ENCODE peak calls at places on chromosomes 6 and 20, in four cellular contexts. One of them, this sample, is unnamed.

GRCh38 chr20:33993800-33994623 is at the start of gene RALY:
- DNase-seq in aorta: peak; percentile 96
- DNase-seq in AG10803: peak; percentile 79
- DNase-seq in IMR-90: peak; percentile 72
- DNase-seq in this sample: peak; percentile 64

GRCh38 chr6:56922645-56923044 is 32.3 kb upstream of the BEND6 start:
- DNase-seq in aorta: no peak
- DNase-seq in AG10803: no peak
- DNase-seq in IMR-90: no peak
- DNase-seq in this sample: no peak

GRCh38 chr6:32862725-32863124 is 8.7 kb downstream of the PSMB9 start:
- DNase-seq in aorta: no peak
- DNase-seq in AG10803: no peak
- DNase-seq in IMR-90: no peak
- DNase-seq in this sample: no peak

GRCh38 chr6:26044140-26045045 is 42.8 kb upstream of the HFE start:
- DNase-seq in aorta: no peak
- DNase-seq in AG10803: peak; percentile 29
- DNase-seq in IMR-90: peak; percentile 20
- DNase-seq in this sample: no peak

GRCh38 chr6:14550817-14551216 is 433.2 kb downstream of the CD83 start:
- DNase-seq in aorta: no peak
- DNase-seq in AG10803: peak; percentile 43
- DNase-seq in IMR-90: peak; percentile 17
- DNase-seq in this sample: no peak

GRCh38 chr6:119915971-119916370 is 566.4 kb upstream of the MAN1A1 start:
- DNase-seq in aorta: no peak
- DNase-seq in AG10803: no peak
- DNase-seq in IMR-90: no peak
- DNase-seq in this sample: no peak

GRCh38 chr20:46348231-46348803 is 40.0 kb upstream of the CDH22 start:
- DNase-seq in aorta: no peak
- DNase-seq in AG10803: peak; percentile 33
- DNase-seq in IMR-90: peak; percentile 22
- DNase-seq in this sample: no peak

GRCh38 chr20:14711681-14712080 is 374.3 kb upstream of the FLRT3 start:
- DNase-seq in aorta: no peak
- DNase-seq in AG10803: peak; percentile 1
- DNase-seq in IMR-90: no peak
- DNase-seq in this sample: no peak

GRCh38 chr6:22067127-22067526 is 229.7 kb downstream of the PRL start:
- DNase-seq in aorta: no peak
- DNase-seq in AG10803: no peak
- DNase-seq in IMR-90: no peak
- DNase-seq in this sample: no peak

GRCh38 chr20:50762435-50763201 is 31.2 kb downstream of the PARD6B start:
- DNase-seq in aorta: peak; percentile 85
- DNase-seq in AG10803: peak; percentile 67
- DNase-seq in IMR-90: peak; percentile 76
- DNase-seq in this sample: no peak
- H3K4me3 ChIP-seq in aorta: no peak overlapping the region
- H3K4me3 ChIP-seq in AG10803: no peak overlapping the region
- H3K4me3 ChIP-seq in IMR-90: no peak overlapping the region
- H3K4me3 ChIP-seq in this sample: no peak overlapping the region

GRCh38 chr20:63642518-63643247 is 10.5 kb downstream of the STMN3 start:
- DNase-seq in aorta: no peak
- DNase-seq in AG10803: no peak
- DNase-seq in IMR-90: no peak
- DNase-seq in this sample: no peak

GRCh38 chr20:63641792-63642517 is 11.3 kb downstream of the STMN3 start:
- DNase-seq in aorta: peak; percentile 95
- DNase-seq in AG10803: peak; percentile 68
- DNase-seq in IMR-90: peak; percentile 62
- DNase-seq in this sample: peak; percentile 90

GRCh38 chr20:63641146-63641791 is 12.0 kb downstream of the STMN3 start:
- DNase-seq in aorta: no peak
- DNase-seq in AG10803: no peak
- DNase-seq in IMR-90: no peak
- DNase-seq in this sample: no peak

GRCh38 chr20:63639093-63639860 is 12.4 kb upstream of the GMEB2 start:
- DNase-seq in aorta: no peak
- DNase-seq in AG10803: no peak
- DNase-seq in IMR-90: no peak
- DNase-seq in this sample: peak; percentile 75

DNA sequence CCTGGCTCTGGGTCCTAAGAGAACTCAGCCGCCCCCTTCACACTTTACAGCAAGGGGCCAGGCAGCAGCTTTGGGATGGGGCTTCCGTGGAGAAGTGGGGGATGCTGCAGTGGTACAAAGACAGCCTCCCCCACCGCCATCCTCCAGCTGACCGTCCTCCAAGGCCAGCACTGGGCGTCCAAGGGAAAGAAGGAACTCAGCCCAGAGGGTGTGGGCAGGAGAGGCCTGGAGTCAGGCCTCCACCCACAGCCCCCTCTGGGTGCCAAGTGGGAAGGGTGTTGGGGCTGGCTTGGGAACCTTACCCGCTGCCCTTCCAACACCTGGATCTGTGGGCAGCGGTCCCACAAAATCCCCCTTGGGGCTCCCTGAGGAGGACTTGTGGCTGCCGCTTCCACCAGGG is 13.1 kb downstream of the STMN3 start:
- DNase-seq in aorta: no peak
- DNase-seq in AG10803: no peak
- DNase-seq in IMR-90: no peak
- DNase-seq in this sample: no peak
- H3K4me3 ChIP-seq in aorta: no peak overlapping the region
- H3K4me3 ChIP-seq in AG10803: no peak overlapping the region
- H3K4me3 ChIP-seq in IMR-90: no peak overlapping the region
- H3K4me3 ChIP-seq in this sample: no peak overlapping the region

GRCh38 chr6:123769431-123769830 is 34.2 kb upstream of the NKAIN2 start:
- DNase-seq in aorta: no peak
- DNase-seq in AG10803: no peak
- DNase-seq in IMR-90: no peak
- DNase-seq in this sample: no peak

GRCh38 chr6:123764717-123765116 is 38.9 kb upstream of the NKAIN2 start:
- DNase-seq in aorta: no peak
- DNase-seq in AG10803: no peak
- DNase-seq in IMR-90: no peak
- DNase-seq in this sample: no peak

GRCh38 chr6:123771126-123771525 is 32.5 kb upstream of the NKAIN2 start:
- DNase-seq in aorta: no peak
- DNase-seq in AG10803: no peak
- DNase-seq in IMR-90: no peak
- DNase-seq in this sample: no peak

GRCh38 chr6:123770247-123770949 is 33.3 kb upstream of the NKAIN2 start:
- DNase-seq in aorta: no peak
- DNase-seq in AG10803: no peak
- DNase-seq in IMR-90: no peak
- DNase-seq in this sample: no peak

GRCh38 chr6:123768939-123769338 is 34.7 kb upstream of the NKAIN2 start:
- DNase-seq in aorta: no peak
- DNase-seq in AG10803: no peak
- DNase-seq in IMR-90: no peak
- DNase-seq in this sample: no peak
- H3K4me3 ChIP-seq in aorta: no peak overlapping the region
- H3K4me3 ChIP-seq in AG10803: no peak overlapping the region
- H3K4me3 ChIP-seq in IMR-90: no peak overlapping the region
- H3K4me3 ChIP-seq in this sample: no peak overlapping the region

DNA sequence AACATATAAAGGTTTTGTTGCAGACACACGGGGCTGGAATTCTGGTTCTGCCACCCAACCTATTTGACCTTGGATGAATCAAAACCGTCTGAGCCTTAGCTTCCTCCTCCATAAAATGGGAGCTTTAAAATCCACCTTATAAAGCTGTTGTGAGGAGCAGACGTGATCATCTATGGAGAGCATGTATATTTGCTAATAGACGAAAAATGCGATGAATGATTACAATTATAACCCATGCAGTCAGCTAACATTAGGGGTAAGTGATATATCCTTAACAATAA is 586 bp upstream of the NUP153 start:
- DNase-seq in aorta: no peak
- DNase-seq in AG10803: no peak
- DNase-seq in IMR-90: no peak
- DNase-seq in this sample: no peak
- H3K4me3 ChIP-seq in aorta: peak overlapping the region; percentile 51
- H3K4me3 ChIP-seq in AG10803: peak overlapping the region; percentile 67
- H3K4me3 ChIP-seq in IMR-90: no peak overlapping the region
- H3K4me3 ChIP-seq in this sample: peak overlapping the region; percentile 82